ENCODE peak calls at places on chromosomes 3 and 15, in six cellular contexts. One of them, this sample, is unnamed.
A peak's percentile ranks its signal among the peaks of the same experiment; 100 is the strongest.

GRCh38 chr15:87826119-87826730 is 430.3 kb downstream of the NTRK3 start:
- DNase-seq in cardiac muscle cell: peak; percentile 5
- DNase-seq in Peyer's patch: no peak
- DNase-seq in tibial nerve: no peak
- DNase-seq in lung: no peak
- DNase-seq in AG04450: no peak
- DNase-seq in this sample: no peak

GRCh38 chr3:148998715-148999413 is 7.5 kb downstream of the GYG1 start:
- DNase-seq in cardiac muscle cell: no peak
- DNase-seq in Peyer's patch: no peak
- DNase-seq in tibial nerve: no peak
- DNase-seq in lung: no peak
- DNase-seq in AG04450: no peak
- DNase-seq in this sample: no peak

GRCh38 chr3:10242182-10243065 is 5.8 kb upstream of the TATDN2 start:
- DNase-seq in cardiac muscle cell: no peak
- DNase-seq in Peyer's patch: peak; percentile 76
- DNase-seq in tibial nerve: no peak
- DNase-seq in lung: no peak
- DNase-seq in AG04450: no peak
- DNase-seq in this sample: peak; percentile 58

GRCh38 chr3:119294402-119294888 is 262 bp downstream of the ARHGAP31 start:
- DNase-seq in cardiac muscle cell: peak; percentile 48
- DNase-seq in Peyer's patch: peak; percentile 72
- DNase-seq in tibial nerve: peak; percentile 24
- DNase-seq in lung: peak; percentile 61
- DNase-seq in AG04450: no peak
- DNase-seq in this sample: no peak

GRCh38 chr3:140341213-140341612 is 336.7 kb upstream of the TRIM42 start:
- DNase-seq in cardiac muscle cell: no peak
- DNase-seq in Peyer's patch: no peak
- DNase-seq in tibial nerve: no peak
- DNase-seq in lung: no peak
- DNase-seq in AG04450: no peak
- DNase-seq in this sample: no peak

GRCh38 chr15:22902046-22902445 is 63.6 kb downstream of the NIPA2 start:
- DNase-seq in cardiac muscle cell: no peak
- DNase-seq in Peyer's patch: no peak
- DNase-seq in tibial nerve: no peak
- DNase-seq in lung: no peak
- DNase-seq in AG04450: no peak
- DNase-seq in this sample: no peak

GRCh38 chr15:86183765-86184491 is 104.3 kb downstream of the AGBL1 start:
- DNase-seq in cardiac muscle cell: no peak
- DNase-seq in Peyer's patch: no peak
- DNase-seq in tibial nerve: no peak
- DNase-seq in lung: no peak
- DNase-seq in AG04450: no peak
- DNase-seq in this sample: no peak

GRCh38 chr3:3998140-3998977 is 199.1 kb downstream of the LRRN1 start:
- DNase-seq in cardiac muscle cell: peak; percentile 36
- DNase-seq in Peyer's patch: no peak
- DNase-seq in tibial nerve: no peak
- DNase-seq in lung: no peak
- DNase-seq in AG04450: no peak
- DNase-seq in this sample: peak; percentile 20

GRCh38 chr3:113533534-113533892 is 1.2 kb downstream of the SIDT1 start:
- DNase-seq in cardiac muscle cell: no peak
- DNase-seq in Peyer's patch: peak; percentile 57
- DNase-seq in tibial nerve: no peak
- DNase-seq in lung: no peak
- DNase-seq in AG04450: no peak
- DNase-seq in this sample: no peak

GRCh38 chr3:113594066-113594465 is 61.7 kb downstream of the SIDT1 start:
- DNase-seq in cardiac muscle cell: no peak
- DNase-seq in Peyer's patch: no peak
- DNase-seq in tibial nerve: no peak
- DNase-seq in lung: no peak
- DNase-seq in AG04450: no peak
- DNase-seq in this sample: no peak

GRCh38 chr3:12193485-12194165 is 34.9 kb upstream of the TIMP4 start:
- DNase-seq in cardiac muscle cell: no peak
- DNase-seq in Peyer's patch: no peak
- DNase-seq in tibial nerve: no peak
- DNase-seq in lung: peak; percentile 71
- DNase-seq in AG04450: peak; percentile 97
- DNase-seq in this sample: peak; percentile 97

GRCh38 chr3:10495003-10495402 is 10.4 kb downstream of the ATP2B2 start:
- DNase-seq in cardiac muscle cell: peak; percentile 30
- DNase-seq in Peyer's patch: no peak
- DNase-seq in tibial nerve: no peak
- DNase-seq in lung: peak; percentile 32
- DNase-seq in AG04450: no peak
- DNase-seq in this sample: peak; percentile 36

GRCh38 chr3:168223085-168223484 is 127.4 kb upstream of the GOLIM4 start:
- DNase-seq in cardiac muscle cell: no peak
- DNase-seq in Peyer's patch: no peak
- DNase-seq in tibial nerve: no peak
- DNase-seq in lung: no peak
- DNase-seq in AG04450: no peak
- DNase-seq in this sample: no peak

GRCh38 chr15:27358751-27359434 is 387.9 kb downstream of the GABRG3 start:
- DNase-seq in cardiac muscle cell: peak; percentile 61
- DNase-seq in Peyer's patch: no peak
- DNase-seq in tibial nerve: no peak
- DNase-seq in lung: no peak
- DNase-seq in AG04450: no peak
- DNase-seq in this sample: no peak
- TF ChIP-seq CTCF in cardiac muscle cell: peak; percentile 60
- TF ChIP-seq CTCF in Peyer's patch: peak; percentile 27
- TF ChIP-seq CTCF in tibial nerve: peak; percentile 37
- TF ChIP-seq CTCF in lung: peak; percentile 17
- TF ChIP-seq CTCF in AG04450: peak; percentile 50
- TF ChIP-seq CTCF in this sample: peak; percentile 88

GRCh38 chr3:142723665-142723967 is 218 bp upstream of the TRPC1 start:
- DNase-seq in cardiac muscle cell: no peak
- DNase-seq in Peyer's patch: no peak
- DNase-seq in tibial nerve: no peak
- DNase-seq in lung: no peak
- DNase-seq in AG04450: no peak
- DNase-seq in this sample: no peak

GRCh38 chr3:142724682-142725351 is 983 bp downstream of the TRPC1 start:
- DNase-seq in cardiac muscle cell: peak; percentile 74
- DNase-seq in Peyer's patch: peak; percentile 16
- DNase-seq in tibial nerve: peak; percentile 16
- DNase-seq in lung: peak; percentile 29
- DNase-seq in AG04450: no peak
- DNase-seq in this sample: peak; percentile 5

GRCh38 chr3:142726017-142726416 is 2.2 kb downstream of the TRPC1 start:
- DNase-seq in cardiac muscle cell: no peak
- DNase-seq in Peyer's patch: no peak
- DNase-seq in tibial nerve: no peak
- DNase-seq in lung: no peak
- DNase-seq in AG04450: no peak
- DNase-seq in this sample: no peak

GRCh38 chr3:142723968-142724681 is at the start of gene TRPC1:
- DNase-seq in cardiac muscle cell: peak; percentile 88
- DNase-seq in Peyer's patch: peak; percentile 63
- DNase-seq in tibial nerve: peak; percentile 48
- DNase-seq in lung: peak; percentile 69
- DNase-seq in AG04450: peak; percentile 20
- DNase-seq in this sample: peak; percentile 58

GRCh38 chr3:142725352-142725739 is 1.5 kb downstream of the TRPC1 start:
- DNase-seq in cardiac muscle cell: no peak
- DNase-seq in Peyer's patch: no peak
- DNase-seq in tibial nerve: no peak
- DNase-seq in lung: no peak
- DNase-seq in AG04450: no peak
- DNase-seq in this sample: no peak
- H3K4me3 ChIP-seq in cardiac muscle cell: peak overlapping the region; percentile 84
- H3K4me3 ChIP-seq in Peyer's patch: no peak overlapping the region
- H3K4me3 ChIP-seq in tibial nerve: peak overlapping the region; percentile 64
- H3K4me3 ChIP-seq in lung: no peak overlapping the region
- H3K4me3 ChIP-seq in AG04450: peak overlapping the region; percentile 90
- H3K4me3 ChIP-seq in this sample: peak overlapping the region; percentile 83

GRCh38 chr3:143337387-143337786 is 217.8 kb downstream of the CHST2 start:
- DNase-seq in cardiac muscle cell: no peak
- DNase-seq in Peyer's patch: no peak
- DNase-seq in tibial nerve: no peak
- DNase-seq in lung: no peak
- DNase-seq in AG04450: no peak
- DNase-seq in this sample: no peak
- H3K27ac ChIP-seq in cardiac muscle cell: no peak overlapping the region
- H3K27ac ChIP-seq in Peyer's patch: no peak overlapping the region
- H3K27ac ChIP-seq in tibial nerve: no peak overlapping the region
- H3K27ac ChIP-seq in lung: no peak overlapping the region
- H3K27ac ChIP-seq in AG04450: no peak overlapping the region
- H3K27ac ChIP-seq in this sample: no peak overlapping the region

GRCh38 chr3:68972358-68972979 is 40.1 kb upstream of the TAFA4 start:
- DNase-seq in cardiac muscle cell: peak; percentile 89
- DNase-seq in Peyer's patch: no peak
- DNase-seq in tibial nerve: no peak
- DNase-seq in lung: no peak
- DNase-seq in AG04450: no peak
- DNase-seq in this sample: peak; percentile 50
- TF ChIP-seq CTCF in cardiac muscle cell: peak; percentile 89
- TF ChIP-seq CTCF in Peyer's patch: peak; percentile 47
- TF ChIP-seq CTCF in tibial nerve: peak; percentile 19
- TF ChIP-seq CTCF in lung: peak; percentile 63
- TF ChIP-seq CTCF in AG04450: peak; percentile 80
- TF ChIP-seq CTCF in this sample: peak; percentile 95

GRCh38 chr3:158918008-158918407 is 116.2 kb downstream of the MFSD1 start:
- DNase-seq in cardiac muscle cell: peak; percentile 63
- DNase-seq in Peyer's patch: no peak
- DNase-seq in tibial nerve: no peak
- DNase-seq in lung: no peak
- DNase-seq in AG04450: no peak
- DNase-seq in this sample: peak; percentile 82
- H3K4me3 ChIP-seq in cardiac muscle cell: no peak overlapping the region
- H3K4me3 ChIP-seq in Peyer's patch: no peak overlapping the region
- H3K4me3 ChIP-seq in tibial nerve: no peak overlapping the region
- H3K4me3 ChIP-seq in lung: no peak overlapping the region
- H3K4me3 ChIP-seq in AG04450: no peak overlapping the region
- H3K4me3 ChIP-seq in this sample: no peak overlapping the region

GRCh38 chr3:195895078-195895899 is 13.1 kb downstream of the TNK2 start:
- DNase-seq in cardiac muscle cell: peak; percentile 60
- DNase-seq in Peyer's patch: peak; percentile 78
- DNase-seq in tibial nerve: no peak
- DNase-seq in lung: no peak
- DNase-seq in AG04450: no peak
- DNase-seq in this sample: no peak

GRCh38 chr3:195895900-195896360 is 12.4 kb downstream of the TNK2 start:
- DNase-seq in cardiac muscle cell: peak; percentile 51
- DNase-seq in Peyer's patch: peak; percentile 75
- DNase-seq in tibial nerve: peak; percentile 45
- DNase-seq in lung: peak; percentile 63
- DNase-seq in AG04450: no peak
- DNase-seq in this sample: no peak

GRCh38 chr3:195897853-195898415 is 10.4 kb downstream of the TNK2 start:
- DNase-seq in cardiac muscle cell: no peak
- DNase-seq in Peyer's patch: no peak
- DNase-seq in tibial nerve: no peak
- DNase-seq in lung: no peak
- DNase-seq in AG04450: no peak
- DNase-seq in this sample: no peak

GRCh38 chr3:195896361-195897080 is 11.8 kb downstream of the TNK2 start:
- DNase-seq in cardiac muscle cell: peak; percentile 81
- DNase-seq in Peyer's patch: no peak
- DNase-seq in tibial nerve: no peak
- DNase-seq in lung: no peak
- DNase-seq in AG04450: no peak
- DNase-seq in this sample: peak; percentile 63

GRCh38 chr3:195897081-195897852 is 11.1 kb downstream of the TNK2 start:
- DNase-seq in cardiac muscle cell: peak; percentile 35
- DNase-seq in Peyer's patch: no peak
- DNase-seq in tibial nerve: no peak
- DNase-seq in lung: no peak
- DNase-seq in AG04450: no peak
- DNase-seq in this sample: peak; percentile 61
- H3K27ac ChIP-seq in cardiac muscle cell: peak overlapping the region; percentile 92
- H3K27ac ChIP-seq in Peyer's patch: peak overlapping the region; percentile 74
- H3K27ac ChIP-seq in tibial nerve: peak overlapping the region; percentile 90
- H3K27ac ChIP-seq in lung: peak overlapping the region; percentile 94
- H3K27ac ChIP-seq in AG04450: peak overlapping the region; percentile 80
- H3K27ac ChIP-seq in this sample: peak overlapping the region; percentile 27

GRCh38 chr3:115832265-115832664 is 209.0 kb downstream of the GAP43 start:
- DNase-seq in cardiac muscle cell: no peak
- DNase-seq in Peyer's patch: no peak
- DNase-seq in tibial nerve: no peak
- DNase-seq in lung: no peak
- DNase-seq in AG04450: no peak
- DNase-seq in this sample: no peak
- TF ChIP-seq CTCF in cardiac muscle cell: no peak
- TF ChIP-seq CTCF in Peyer's patch: no peak
- TF ChIP-seq CTCF in tibial nerve: no peak
- TF ChIP-seq CTCF in lung: no peak
- TF ChIP-seq CTCF in AG04450: no peak
- TF ChIP-seq CTCF in this sample: no peak

DNA sequence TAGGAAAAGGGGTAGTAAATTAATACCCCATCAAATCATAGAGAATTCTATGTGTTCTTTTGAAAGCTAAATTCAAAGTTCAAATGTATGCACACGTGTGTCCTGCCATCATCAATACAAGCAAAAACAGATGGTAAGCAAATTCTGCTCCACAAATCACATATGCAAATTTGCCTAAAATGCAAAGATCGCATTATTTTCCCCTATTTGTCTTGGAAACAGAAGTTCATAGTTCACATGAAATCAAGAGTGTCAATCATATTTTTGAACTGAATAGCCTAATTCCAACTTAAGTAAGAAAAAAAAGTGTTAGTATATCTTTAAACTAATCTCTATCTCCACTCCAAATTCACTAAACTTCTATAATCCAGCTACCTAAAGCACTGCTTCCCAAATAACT is 8.5 kb downstream of the ADAM10 start:
- DNase-seq in cardiac muscle cell: no peak
- DNase-seq in Peyer's patch: no peak
- DNase-seq in tibial nerve: no peak
- DNase-seq in lung: no peak
- DNase-seq in AG04450: no peak
- DNase-seq in this sample: no peak
- H3K4me3 ChIP-seq in cardiac muscle cell: no peak overlapping the region
- H3K4me3 ChIP-seq in Peyer's patch: no peak overlapping the region
- H3K4me3 ChIP-seq in tibial nerve: no peak overlapping the region
- H3K4me3 ChIP-seq in lung: no peak overlapping the region
- H3K4me3 ChIP-seq in AG04450: no peak overlapping the region
- H3K4me3 ChIP-seq in this sample: no peak overlapping the region

GRCh38 chr15:38455096-38455495 is 1.2 kb downstream of the FAM98B start:
- DNase-seq in cardiac muscle cell: no peak
- DNase-seq in Peyer's patch: no peak
- DNase-seq in tibial nerve: no peak
- DNase-seq in lung: no peak
- DNase-seq in AG04450: no peak
- DNase-seq in this sample: no peak
- H3K27ac ChIP-seq in cardiac muscle cell: peak overlapping the region; percentile 95
- H3K27ac ChIP-seq in Peyer's patch: no peak overlapping the region
- H3K27ac ChIP-seq in tibial nerve: peak overlapping the region; percentile 96
- H3K27ac ChIP-seq in lung: no peak overlapping the region
- H3K27ac ChIP-seq in AG04450: no peak overlapping the region
- H3K27ac ChIP-seq in this sample: no peak overlapping the region

GRCh38 chr3:121648219-121648958 is 12.3 kb downstream of the HCLS1 start:
- DNase-seq in cardiac muscle cell: peak; percentile 54
- DNase-seq in Peyer's patch: no peak
- DNase-seq in tibial nerve: no peak
- DNase-seq in lung: no peak
- DNase-seq in AG04450: no peak
- DNase-seq in this sample: no peak
- TF ChIP-seq CTCF in cardiac muscle cell: no peak
- TF ChIP-seq CTCF in Peyer's patch: no peak
- TF ChIP-seq CTCF in tibial nerve: no peak
- TF ChIP-seq CTCF in lung: no peak
- TF ChIP-seq CTCF in AG04450: no peak
- TF ChIP-seq CTCF in this sample: no peak

This sample was measured in brain microvascular endothelial cell.